ENCODE peak calls at places on chromosomes 2 and 18, in eight cellular contexts. One of them, this sample, is unnamed.

GRCh38 chr18:74906189-74906588 is 302.8 kb downstream of the PTGR3 start:
- ATAC-seq in HCT116: no peak
- ATAC-seq in GM12878: no peak
- ATAC-seq in Panc1: no peak
- ATAC-seq in HepG2: no peak
- ATAC-seq in GM23338: no peak
- ATAC-seq in K562: no peak
- ATAC-seq in upper lobe of left lung: peak; percentile 47
- ATAC-seq in this sample: no peak

GRCh38 chr18:36850527-36851201 is 21.7 kb downstream of the KIAA1328 start:
- ATAC-seq in HCT116: peak; percentile 78
- ATAC-seq in GM12878: peak; percentile 20
- ATAC-seq in Panc1: peak; percentile 88
- ATAC-seq in HepG2: no peak
- ATAC-seq in GM23338: no peak
- ATAC-seq in K562: peak; percentile 98
- ATAC-seq in upper lobe of left lung: peak; percentile 80
- ATAC-seq in this sample: no peak

GRCh38 chr18:13447621-13448020 is 229.1 kb downstream of the LDLRAD4 start:
- ATAC-seq in HCT116: no peak
- ATAC-seq in GM12878: no peak
- ATAC-seq in Panc1: no peak
- ATAC-seq in HepG2: no peak
- ATAC-seq in GM23338: peak; percentile 18
- ATAC-seq in K562: no peak
- ATAC-seq in upper lobe of left lung: peak; percentile 85
- ATAC-seq in this sample: peak; percentile 78

GRCh38 chr2:60565472-60565871 is 12.0 kb upstream of the BCL11A start:
- ATAC-seq in HCT116: peak; percentile 72
- ATAC-seq in GM12878: no peak
- ATAC-seq in Panc1: no peak
- ATAC-seq in HepG2: peak; percentile 26
- ATAC-seq in GM23338: no peak
- ATAC-seq in K562: peak; percentile 34
- ATAC-seq in upper lobe of left lung: no peak
- ATAC-seq in this sample: no peak

GRCh38 chr2:96568094-96568493 is 31.5 kb downstream of the ARID5A start:
- ATAC-seq in HCT116: no peak
- ATAC-seq in GM12878: no peak
- ATAC-seq in Panc1: no peak
- ATAC-seq in HepG2: no peak
- ATAC-seq in GM23338: no peak
- ATAC-seq in K562: no peak
- ATAC-seq in upper lobe of left lung: no peak
- ATAC-seq in this sample: no peak

GRCh38 chr18:74689251-74689650 is 91.6 kb downstream of the ZNF407 start:
- ATAC-seq in HCT116: no peak
- ATAC-seq in GM12878: no peak
- ATAC-seq in Panc1: no peak
- ATAC-seq in HepG2: no peak
- ATAC-seq in GM23338: no peak
- ATAC-seq in K562: no peak
- ATAC-seq in upper lobe of left lung: no peak
- ATAC-seq in this sample: no peak

GRCh38 chr2:142741764-142742269 is 135.6 kb upstream of the KYNU start:
- ATAC-seq in HCT116: no peak
- ATAC-seq in GM12878: peak; percentile 78
- ATAC-seq in Panc1: no peak
- ATAC-seq in HepG2: no peak
- ATAC-seq in GM23338: no peak
- ATAC-seq in K562: no peak
- ATAC-seq in upper lobe of left lung: no peak
- ATAC-seq in this sample: no peak

GRCh38 chr2:74553892-74554820 is at the start of the genes DOK1 and LOXL3:
- ATAC-seq in HCT116: peak; percentile 76
- ATAC-seq in GM12878: peak; percentile 69
- ATAC-seq in Panc1: peak; percentile 76
- ATAC-seq in HepG2: peak; percentile 49
- ATAC-seq in GM23338: peak; percentile 52
- ATAC-seq in K562: peak; percentile 87
- ATAC-seq in upper lobe of left lung: peak; percentile 94
- ATAC-seq in this sample: peak; percentile 92

GRCh38 chr18:46939337-46939963 is 22.0 kb downstream of the KATNAL2 start:
- ATAC-seq in HCT116: peak; percentile 74
- ATAC-seq in GM12878: no peak
- ATAC-seq in Panc1: no peak
- ATAC-seq in HepG2: no peak
- ATAC-seq in GM23338: no peak
- ATAC-seq in K562: no peak
- ATAC-seq in upper lobe of left lung: peak; percentile 35
- ATAC-seq in this sample: peak; percentile 79

GRCh38 chr2:134926231-134926931 is 7.8 kb downstream of the CCNT2 start:
- ATAC-seq in HCT116: no peak
- ATAC-seq in GM12878: peak; percentile 15
- ATAC-seq in Panc1: peak; percentile 36
- ATAC-seq in HepG2: peak; percentile 54
- ATAC-seq in GM23338: no peak
- ATAC-seq in K562: peak; percentile 41
- ATAC-seq in upper lobe of left lung: no peak
- ATAC-seq in this sample: no peak

GRCh38 chr2:98102878-98103277 is 15.9 kb downstream of the VWA3B start:
- ATAC-seq in HCT116: no peak
- ATAC-seq in GM12878: no peak
- ATAC-seq in Panc1: no peak
- ATAC-seq in HepG2: no peak
- ATAC-seq in GM23338: no peak
- ATAC-seq in K562: no peak
- ATAC-seq in upper lobe of left lung: no peak
- ATAC-seq in this sample: no peak

GRCh38 chr2:98110741-98111140 is 23.8 kb downstream of the VWA3B start:
- ATAC-seq in HCT116: no peak
- ATAC-seq in GM12878: no peak
- ATAC-seq in Panc1: no peak
- ATAC-seq in HepG2: no peak
- ATAC-seq in GM23338: no peak
- ATAC-seq in K562: no peak
- ATAC-seq in upper lobe of left lung: no peak
- ATAC-seq in this sample: no peak

DNA sequence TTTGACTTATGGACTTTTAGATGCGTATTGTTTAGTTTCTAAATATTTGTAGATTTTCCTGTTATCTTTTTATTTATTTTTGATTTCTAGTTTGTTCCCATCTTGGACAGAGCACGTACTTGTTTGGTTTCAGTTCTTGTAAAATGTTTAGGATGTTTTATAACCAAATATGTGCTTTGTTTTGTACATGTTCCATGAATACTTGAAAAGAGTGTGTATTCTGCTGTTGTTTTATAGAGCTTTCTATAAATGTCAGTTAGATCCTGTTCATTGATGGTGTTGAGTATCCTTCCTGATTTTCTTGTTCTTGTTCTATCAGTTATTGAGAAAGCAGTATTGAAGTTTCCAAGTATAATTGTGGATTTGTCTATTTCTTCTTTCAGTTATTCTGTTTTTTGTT is 21.1 kb downstream of the VWA3B start:
- ATAC-seq in HCT116: no peak
- ATAC-seq in GM12878: no peak
- ATAC-seq in Panc1: no peak
- ATAC-seq in HepG2: no peak
- ATAC-seq in GM23338: no peak
- ATAC-seq in K562: no peak
- ATAC-seq in upper lobe of left lung: no peak
- ATAC-seq in this sample: no peak
- TF ChIP-seq POLR2AphosphoS5 in HCT116: no peak
- TF ChIP-seq POLR2AphosphoS5 in GM12878: no peak
- TF ChIP-seq POLR2AphosphoS5 in Panc1: no peak
- TF ChIP-seq POLR2AphosphoS5 in HepG2: no peak
- TF ChIP-seq POLR2AphosphoS5 in GM23338: no peak
- TF ChIP-seq POLR2AphosphoS5 in K562: no peak
- TF ChIP-seq POLR2AphosphoS5 in upper lobe of left lung: no peak
- TF ChIP-seq POLR2AphosphoS5 in this sample: no peak

GRCh38 chr2:1846046-1847015 is 102.0 kb upstream of the PXDN start:
- ATAC-seq in HCT116: no peak
- ATAC-seq in GM12878: no peak
- ATAC-seq in Panc1: no peak
- ATAC-seq in HepG2: no peak
- ATAC-seq in GM23338: no peak
- ATAC-seq in K562: no peak
- ATAC-seq in upper lobe of left lung: no peak
- ATAC-seq in this sample: no peak

GRCh38 chr2:1850031-1850430 is 105.7 kb upstream of the PXDN start:
- ATAC-seq in HCT116: no peak
- ATAC-seq in GM12878: no peak
- ATAC-seq in Panc1: no peak
- ATAC-seq in HepG2: no peak
- ATAC-seq in GM23338: no peak
- ATAC-seq in K562: no peak
- ATAC-seq in upper lobe of left lung: no peak
- ATAC-seq in this sample: no peak

GRCh38 chr2:1849450-1849849 is 105.1 kb upstream of the PXDN start:
- ATAC-seq in HCT116: no peak
- ATAC-seq in GM12878: no peak
- ATAC-seq in Panc1: no peak
- ATAC-seq in HepG2: no peak
- ATAC-seq in GM23338: no peak
- ATAC-seq in K562: no peak
- ATAC-seq in upper lobe of left lung: no peak
- ATAC-seq in this sample: no peak

GRCh38 chr2:1847846-1848598 is 103.7 kb upstream of the PXDN start:
- ATAC-seq in HCT116: no peak
- ATAC-seq in GM12878: no peak
- ATAC-seq in Panc1: no peak
- ATAC-seq in HepG2: no peak
- ATAC-seq in GM23338: no peak
- ATAC-seq in K562: no peak
- ATAC-seq in upper lobe of left lung: no peak
- ATAC-seq in this sample: no peak

DNA sequence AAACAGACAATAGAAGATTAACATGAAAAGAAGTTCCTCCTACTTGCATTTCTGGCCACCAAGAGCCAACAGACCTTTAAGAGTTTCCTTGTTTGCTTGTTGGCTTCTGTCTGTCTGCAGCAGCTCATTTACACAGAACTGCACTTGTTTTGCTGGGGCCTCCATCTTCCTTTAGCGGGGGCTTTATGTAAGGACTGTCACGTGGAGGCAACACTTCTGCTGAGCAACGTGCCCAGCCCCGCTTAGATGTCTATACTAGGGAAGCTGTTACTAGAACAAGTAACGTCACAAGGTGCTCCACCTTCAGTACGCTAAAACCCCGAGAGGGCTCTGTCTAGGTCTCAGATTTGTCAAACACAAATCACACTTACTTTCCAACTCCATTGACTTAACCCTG is 104.3 kb upstream of the PXDN start:
- ATAC-seq in HCT116: no peak
- ATAC-seq in GM12878: no peak
- ATAC-seq in Panc1: no peak
- ATAC-seq in HepG2: no peak
- ATAC-seq in GM23338: no peak
- ATAC-seq in K562: no peak
- ATAC-seq in upper lobe of left lung: no peak
- ATAC-seq in this sample: no peak
- H3K4me1 ChIP-seq in HCT116: no peaks in the 10 kb centered on the region
- H3K4me1 ChIP-seq in GM12878: no peaks in the 10 kb centered on the region
- H3K4me1 ChIP-seq in Panc1: no peaks in the 10 kb centered on the region
- H3K4me1 ChIP-seq in HepG2: no peaks in the 10 kb centered on the region
- H3K4me1 ChIP-seq in GM23338: peaks cover 10% of the 10 kb centered on the region
- H3K4me1 ChIP-seq in K562: peaks cover 3% of the 10 kb centered on the region
- H3K4me1 ChIP-seq in upper lobe of left lung: no peaks in the 10 kb centered on the region
- H3K4me1 ChIP-seq in this sample: no peaks in the 10 kb centered on the region

DNA sequence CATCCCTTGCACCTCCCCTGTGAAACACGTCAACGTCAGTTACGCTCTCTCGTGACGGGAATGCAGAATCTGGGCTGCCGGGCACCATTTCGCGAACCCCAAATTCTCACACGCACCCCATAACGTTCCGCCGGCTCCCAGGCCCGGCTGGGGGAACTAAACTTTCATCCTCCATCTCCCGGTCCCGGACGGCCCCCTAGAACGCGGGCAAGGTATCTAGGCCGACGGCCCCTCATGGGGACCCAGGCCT is 530 bp downstream of the DNAJC27 start:
- ATAC-seq in HCT116: peak; percentile 18
- ATAC-seq in GM12878: peak; percentile 13
- ATAC-seq in Panc1: peak; percentile 15
- ATAC-seq in HepG2: peak; percentile 45
- ATAC-seq in GM23338: peak; percentile 16
- ATAC-seq in K562: peak; percentile 19
- ATAC-seq in upper lobe of left lung: peak; percentile 11
- ATAC-seq in this sample: peak; percentile 0
- TF ChIP-seq POLR2AphosphoS5 in HCT116: no peak
- TF ChIP-seq POLR2AphosphoS5 in GM12878: peak; percentile 31
- TF ChIP-seq POLR2AphosphoS5 in Panc1: no peak
- TF ChIP-seq POLR2AphosphoS5 in HepG2: no peak
- TF ChIP-seq POLR2AphosphoS5 in GM23338: no peak
- TF ChIP-seq POLR2AphosphoS5 in K562: no peak
- TF ChIP-seq POLR2AphosphoS5 in upper lobe of left lung: no peak
- TF ChIP-seq POLR2AphosphoS5 in this sample: no peak

GRCh38 chr2:222865301-222865700 is 4.5 kb downstream of the ACSL3 start:
- ATAC-seq in HCT116: no peak
- ATAC-seq in GM12878: no peak
- ATAC-seq in Panc1: no peak
- ATAC-seq in HepG2: no peak
- ATAC-seq in GM23338: no peak
- ATAC-seq in K562: no peak
- ATAC-seq in upper lobe of left lung: no peak
- ATAC-seq in this sample: no peak
- H3K4me1 ChIP-seq in HCT116: peaks cover 34% of the 10 kb centered on the region
- H3K4me1 ChIP-seq in GM12878: peaks cover under 1% of the 10 kb centered on the region
- H3K4me1 ChIP-seq in Panc1: peaks cover 56% of the 10 kb centered on the region
- H3K4me1 ChIP-seq in HepG2: peaks cover 70% of the 10 kb centered on the region
- H3K4me1 ChIP-seq in GM23338: peaks cover 74% of the 10 kb centered on the region
- H3K4me1 ChIP-seq in K562: peaks cover 6% of the 10 kb centered on the region
- H3K4me1 ChIP-seq in upper lobe of left lung: peaks cover 59% of the 10 kb centered on the region
- H3K4me1 ChIP-seq in this sample: peaks cover 77% of the 10 kb centered on the region